ENCODE peak calls at places on chromosomes 7 and 10, in five cellular contexts. D, R, U, T and C are unnamed samples.

GRCh38 chr10:122116331-122116730 is 127.4 kb downstream of the TACC2 start:
- DNase-seq in U (peak), T (peak), D (peak), R (no peak), C (no peak)

GRCh38 chr10:8044331-8044907 is 10.1 kb upstream of the GATA3 start:
- DNase-seq in T (no peak), D (no peak), U (no peak), R (no peak), C (no peak)

GRCh38 chr10:124728830-124729661 is 15.1 kb downstream of the FAM53B start:
- DNase-seq in U (no peak), T (no peak), D (no peak), R (peak), C (peak)

GRCh38 chr7:137574836-137575235 is 231.3 kb upstream of the PTN start:
- DNase-seq in R (no peak), T (no peak), U (peak), D (no peak), C (no peak)

GRCh38 chr10:5424751-5425150 is 12.4 kb downstream of the NET1 start:
- DNase-seq in T (no peak), R (no peak), U (no peak), D (no peak), C (no peak)

GRCh38 chr10:97687785-97688781 is 1.0 kb upstream of the AVPI1 start:
- DNase-seq in U (peak), D (peak), T (peak), R (no peak), C (no peak)

GRCh38 chr10:79082631-79083581 is 14.1 kb downstream of the ZMIZ1 start:
- DNase-seq in R (no peak), U (no peak), T (no peak), D (peak), C (no peak)

GRCh38 chr7:128796325-128796724 is 4.6 kb downstream of the CCDC136 start:
- DNase-seq in T (no peak), U (peak), R (no peak), D (no peak), C (no peak)

GRCh38 chr7:6546852-6547251 is 4.4 kb downstream of the GRID2IP start:
- DNase-seq in R (no peak), U (peak), D (peak), T (no peak), C (no peak)

GRCh38 chr10:71975087-71975890 is 11.1 kb downstream of the CHST3 start:
- DNase-seq in T (no peak), R (no peak), U (no peak), D (peak), C (no peak)

GRCh38 chr7:141356096-141356495 is 195.1 kb upstream of the AGK start:
- DNase-seq in T (no peak), D (peak), U (no peak), R (no peak), C (no peak)

GRCh38 chr7:126185959-126186580 is 1066.7 kb downstream of the GRM8 start:
- DNase-seq in R (peak), T (no peak), U (peak), D (no peak), C (no peak)

DNA sequence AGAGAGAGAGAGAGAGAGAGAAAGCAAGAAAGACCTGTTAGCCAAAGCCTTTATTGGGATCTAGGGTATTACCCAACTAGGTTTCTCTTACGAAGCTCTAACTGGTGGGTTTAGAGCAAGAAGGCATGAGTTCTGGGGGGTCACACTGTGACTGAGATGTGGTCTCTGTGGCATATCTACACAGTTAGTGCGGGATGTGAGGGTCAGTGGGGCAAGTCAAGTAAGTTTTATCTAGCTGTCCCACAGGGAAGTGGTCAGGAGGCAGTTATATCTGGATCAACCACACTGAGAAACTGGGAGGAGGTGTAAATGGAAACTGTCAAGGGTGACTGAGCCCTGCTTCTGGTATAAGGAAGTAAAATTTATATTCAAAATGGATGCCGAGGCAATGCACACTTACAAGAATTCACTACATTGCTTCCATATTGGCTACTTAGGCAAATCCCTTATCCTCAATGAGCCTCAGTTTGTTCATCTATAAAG is 331.6 kb upstream of the HPS1 start:
- DNase-seq in T (no peak), R (no peak), U (no peak), D (no peak), C (no peak)
- TF ChIP-seq CTCF in T (no peak), R (no peak), U (no peak), D (no peak), C (no peak)

GRCh38 chr7:96009162-96009561 is 236.8 kb downstream of the DYNC1I1 start:
- DNase-seq in U (no peak), R (no peak), T (no peak), D (no peak), C (no peak)
- TF ChIP-seq CTCF in U (no peak), R (no peak), T (no peak), D (no peak), C (no peak)

GRCh38 chr10:126476256-126476655 is 88.0 kb upstream of the ADAM12 start:
- DNase-seq in D (no peak), T (no peak), U (no peak), R (no peak), C (no peak)
- TF ChIP-seq CTCF in D (no peak), T (no peak), U (no peak), R (no peak), C (no peak)

DNA sequence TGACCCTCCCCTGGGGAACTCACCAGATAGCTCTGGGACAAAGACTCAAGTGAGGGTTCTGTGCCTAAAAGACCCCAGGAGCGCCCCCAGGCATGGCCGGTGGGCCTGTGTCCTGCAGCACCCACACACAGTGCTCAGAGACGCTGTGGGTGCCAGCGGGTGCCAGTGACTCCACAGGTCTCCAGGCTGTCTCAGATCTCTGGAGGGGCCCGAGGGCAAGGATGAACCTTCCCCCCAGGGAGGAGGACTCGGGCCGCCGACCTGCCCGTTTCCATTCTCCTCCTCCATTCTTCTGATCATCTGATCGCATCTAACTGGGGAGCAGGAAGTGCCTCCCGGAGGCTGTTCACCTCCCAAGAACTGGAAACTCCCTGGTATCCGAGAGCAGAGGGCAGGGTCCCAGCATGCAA is 980 bp downstream of the ADAM8 start:
- DNase-seq in T (no peak), U (peak), D (peak), R (peak), C (peak)
- TF ChIP-seq CTCF in T (no peak), U (no peak), D (no peak), R (no peak), C (no peak)

DNA sequence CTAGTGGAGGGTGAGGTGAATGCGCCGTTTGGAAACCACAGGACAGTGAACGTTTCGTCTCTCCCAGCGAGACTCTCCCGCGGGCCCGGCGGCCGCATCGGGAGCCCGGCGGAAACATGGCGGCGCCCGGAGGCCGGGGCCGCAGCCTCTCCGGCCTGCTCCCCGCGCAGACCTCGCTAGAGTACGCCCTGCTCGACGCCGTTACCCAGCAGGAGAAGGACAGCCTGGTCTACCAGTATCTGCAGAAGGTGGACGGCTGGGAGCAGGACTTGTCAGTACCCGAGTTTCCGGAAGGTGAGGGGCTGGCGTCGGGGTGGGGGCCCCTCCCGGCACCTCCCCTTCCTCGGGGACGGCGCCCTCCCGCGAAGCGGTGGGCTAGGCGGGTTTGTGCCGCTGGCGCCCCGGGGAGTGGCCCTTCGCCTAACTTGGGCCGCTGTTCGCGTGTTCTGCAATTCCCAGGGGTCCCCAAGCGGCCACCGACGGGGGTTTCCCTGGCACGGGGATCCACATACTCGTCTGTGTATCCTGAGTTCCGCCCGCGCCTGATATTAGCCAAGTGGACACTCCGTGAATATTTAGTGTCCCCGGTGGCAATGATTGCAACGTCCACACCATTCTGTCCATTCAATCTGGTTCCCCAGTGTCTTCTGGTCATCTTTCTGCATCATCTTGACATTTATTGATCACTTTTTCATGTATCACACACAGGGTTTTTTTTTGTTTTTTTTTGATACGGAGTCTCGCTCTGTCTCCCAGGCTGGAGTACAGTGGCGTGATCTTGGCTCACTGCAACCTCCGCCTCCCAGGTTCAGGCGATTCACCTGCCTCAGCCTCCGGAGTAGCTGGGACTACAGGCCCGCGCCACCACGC is 531 bp downstream of the NHLRC2 start:
- DNase-seq in U (peak), R (peak), T (peak), D (no peak), C (peak)
- TF ChIP-seq CTCF in U (no peak), R (no peak), T (peak), D (no peak), C (no peak)

GRCh38 chr7:151631149-151631967 is 111.7 kb upstream of the RHEB start:
- DNase-seq in R (no peak), U (peak), T (no peak), D (peak), C (peak)
- TF ChIP-seq CTCF in R (no peak), U (peak), T (no peak), D (no peak), C (no peak)